ENCODE peak calls at places on chromosomes 3 and 15, in nine cellular contexts. W, H, U, T, E, Z, S, V and X are unnamed samples.

GRCh38 chr3:198079771-198080520 is 119.9 kb downstream of the LMLN start:
- DNase-seq in W (peak; percentile 17), H (peak; percentile 19), U (peak; percentile 73), T (peak; percentile 51), E (no peak), Z (peak; percentile 13), S (no peak), V (peak; percentile 48), X (no peak)

GRCh38 chr15:73935547-73935946 is 9.3 kb downstream of the LOXL1 start:
- DNase-seq in W (no peak), H (no peak), U (peak; percentile 61), T (no peak), E (no peak), Z (no peak), S (no peak), V (no peak), X (peak; percentile 24)

GRCh38 chr15:36468746-36469145 is 110.7 kb upstream of the CDIN1 start:
- DNase-seq in W (no peak), H (no peak), U (peak; percentile 55), T (no peak), E (no peak), Z (no peak), S (no peak), V (no peak), X (no peak)

GRCh38 chr3:86993704-86994103 is 2.8 kb upstream of the VGLL3 start:
- DNase-seq in W (no peak), H (no peak), U (no peak), T (no peak), E (no peak), Z (no peak), S (no peak), V (no peak), X (no peak)

GRCh38 chr3:10410383-10411002 is 89.6 kb upstream of the SEC13 start:
- DNase-seq in W (no peak), H (no peak), U (no peak), T (no peak), E (no peak), Z (no peak), S (no peak), V (no peak), X (no peak)

GRCh38 chr3:151003024-151003771 is 30.7 kb upstream of the CLRN1 start:
- DNase-seq in W (no peak), H (no peak), U (no peak), T (no peak), E (no peak), Z (no peak), S (no peak), V (no peak), X (no peak)

GRCh38 chr3:48504051-48504946 is at the start of gene SHISA5:
- DNase-seq in W (no peak), H (peak; percentile 83), U (peak; percentile 85), T (peak; percentile 27), E (peak; percentile 74), Z (no peak), S (no peak), V (peak; percentile 37), X (peak; percentile 91)

GRCh38 chr15:85769182-85769900 is 25.4 kb downstream of the KLHL25 start:
- DNase-seq in W (no peak), H (no peak), U (no peak), T (no peak), E (no peak), Z (no peak), S (no peak), V (no peak), X (no peak)

GRCh38 chr3:185720326-185720725 is 104.5 kb downstream of the IGF2BP2 start:
- DNase-seq in W (no peak), H (no peak), U (no peak), T (no peak), E (no peak), Z (no peak), S (no peak), V (no peak), X (no peak)

GRCh38 chr3:41362638-41363559 is 163.6 kb downstream of the CTNNB1 start:
- DNase-seq in W (no peak), H (no peak), U (peak; percentile 8), T (no peak), E (no peak), Z (no peak), S (no peak), V (no peak), X (no peak)

GRCh38 chr3:111326144-111326995 is 215.6 kb upstream of the CD96 start:
- DNase-seq in W (no peak), H (no peak), U (no peak), T (no peak), E (no peak), Z (no peak), S (no peak), V (no peak), X (no peak)

GRCh38 chr3:37824090-37824953 is 37.4 kb upstream of the CTDSPL start:
- DNase-seq in W (no peak), H (no peak), U (no peak), T (no peak), E (no peak), Z (no peak), S (no peak), V (no peak), X (no peak)